ENCODE peak calls at places on chromosomes 5 and 9, in five cellular contexts. T is uterus, G is suprapubic skin, B is astrocyte of the spinal cord, Q is cardiac fibroblast. Y is an unnamed sample.

GRCh38 chr5:51988561-51988960 is 605.3 kb downstream of the ISL1 start:
- DNase-seq in Q (no peak), B (no peak), G (no peak), T (no peak), Y (no peak)

GRCh38 chr9:8366161-8366926 is 566.8 kb upstream of the DMAC1 start:
- DNase-seq in T (no peak), Q (peak), G (no peak), B (peak), Y (no peak)

GRCh38 chr9:95793924-95794828 is 81.3 kb upstream of the ERCC6L2 start:
- DNase-seq in B (peak), G (no peak), T (no peak), Q (peak), Y (no peak)

GRCh38 chr5:172875372-172876279 is 41.6 kb downstream of the ERGIC1 start:
- DNase-seq in G (no peak), Q (no peak), T (no peak), B (no peak), Y (no peak)

GRCh38 chr9:115262477-115262876 is 144.5 kb upstream of the TNC start:
- DNase-seq in B (peak), T (peak), Q (peak), G (peak), Y (peak)

GRCh38 chr5:34684281-34684979 is 28.3 kb downstream of the RAI14 start:
- DNase-seq in T (no peak), B (peak), G (no peak), Q (peak), Y (peak)

GRCh38 chr9:35538361-35539234 is 48.7 kb downstream of the RUSC2 start:
- DNase-seq in Q (peak), T (peak), G (peak), B (peak), Y (no peak)

GRCh38 chr9:14722391-14723035 is at the start of gene CER1:
- DNase-seq in T (no peak), B (no peak), Q (no peak), G (no peak), Y (no peak)

GRCh38 chr9:133919253-133920115 is 72.6 kb downstream of the VAV2 start:
- DNase-seq in Q (peak), B (no peak), T (no peak), G (no peak), Y (no peak)

GRCh38 chr5:158464383-158464782 is 605.4 kb upstream of the CLINT1 start:
- DNase-seq in B (no peak), G (no peak), T (peak), Q (no peak), Y (no peak)

GRCh38 chr9:37511006-37511714 is 25.4 kb downstream of the POLR1E start:
- DNase-seq in T (no peak), G (no peak), B (no peak), Q (no peak), Y (no peak)

GRCh38 chr5:124740991-124741583 is 5.4 kb downstream of the ZNF608 start:
- DNase-seq in G (no peak), Q (no peak), T (no peak), B (peak), Y (no peak)
- TF ChIP-seq CTCF in G (no peak), Q (no peak), T (no peak), B (no peak), Y (no peak)

DNA sequence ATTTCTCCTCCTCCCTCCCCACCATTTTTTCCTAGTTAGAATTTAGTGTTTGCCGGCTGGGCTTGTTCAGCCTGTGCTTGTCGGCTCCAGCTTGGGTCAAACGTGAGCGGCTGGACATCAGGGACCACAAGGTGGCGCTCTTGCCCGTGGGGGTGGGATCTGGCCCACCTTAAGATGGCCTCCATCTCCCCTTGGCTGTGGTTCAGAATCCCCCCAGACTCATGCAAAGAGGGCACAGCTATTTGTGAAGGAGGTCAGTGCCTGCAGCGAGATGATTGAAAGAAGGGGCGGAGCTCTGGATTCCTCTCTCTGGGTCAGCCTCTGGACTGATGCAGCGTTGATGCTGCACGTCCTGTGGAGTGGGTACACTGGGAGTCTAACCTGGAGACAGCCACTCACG is 283.3 kb upstream of the TUT7 start:
- DNase-seq in B (peak), G (no peak), T (peak), Q (peak), Y (peak)
- TF ChIP-seq CTCF in B (peak), G (no peak), T (peak), Q (peak), Y (peak)

GRCh38 chr5:1208743-1209551 is 7.6 kb downstream of the SLC6A19 start:
- DNase-seq in T (no peak), Q (peak), B (no peak), G (no peak), Y (peak)
- TF ChIP-seq CTCF in T (no peak), Q (peak), B (peak), G (no peak), Y (peak)

DNA sequence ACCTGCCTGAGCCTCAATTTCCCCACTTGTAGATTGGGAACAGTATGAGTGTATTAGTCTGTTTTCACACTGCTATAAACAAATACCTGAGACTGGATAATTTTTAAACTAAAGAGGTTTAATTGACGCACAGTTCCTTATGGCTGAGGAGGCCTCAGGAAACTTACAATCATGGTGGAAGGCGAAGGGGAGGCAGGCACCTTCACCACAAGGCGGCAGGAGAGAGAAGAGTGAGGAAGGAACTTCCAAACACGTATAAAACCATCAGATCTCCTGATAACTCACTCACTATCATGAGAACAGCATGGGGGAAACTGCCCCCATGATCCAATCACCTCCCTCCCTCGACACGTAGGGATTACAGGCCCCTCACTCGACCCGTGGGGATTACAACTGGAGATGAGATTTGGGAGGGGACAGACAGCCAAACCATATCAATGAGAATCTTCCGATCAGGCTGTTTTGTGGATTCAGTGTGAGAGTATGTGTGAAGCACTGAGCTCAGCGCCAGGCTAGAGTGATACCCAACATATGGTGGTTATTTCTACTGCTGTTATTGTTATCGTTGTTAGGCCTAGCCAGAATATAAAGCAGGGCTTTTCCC is 14.6 kb upstream of the LMX1B start:
- DNase-seq in G (no peak), Q (no peak), T (no peak), B (no peak), Y (no peak)
- TF ChIP-seq CTCF in G (no peak), Q (peak), T (no peak), B (peak), Y (no peak)

GRCh38 chr9:121745396-121745695 is 93.9 kb downstream of the DAB2IP start:
- DNase-seq in B (no peak), T (no peak), Q (no peak), G (no peak), Y (no peak)

GRCh38 chr9:121744002-121744686 is 92.7 kb downstream of the DAB2IP start:
- DNase-seq in B (peak), G (no peak), T (peak), Q (peak), Y (peak)

GRCh38 chr9:121742923-121743322 is 91.5 kb downstream of the DAB2IP start:
- DNase-seq in B (no peak), Q (no peak), G (no peak), T (no peak), Y (no peak)

GRCh38 chr9:121744687-121745395 is 93.4 kb downstream of the DAB2IP start:
- DNase-seq in B (peak), T (no peak), Q (no peak), G (no peak), Y (no peak)

DNA sequence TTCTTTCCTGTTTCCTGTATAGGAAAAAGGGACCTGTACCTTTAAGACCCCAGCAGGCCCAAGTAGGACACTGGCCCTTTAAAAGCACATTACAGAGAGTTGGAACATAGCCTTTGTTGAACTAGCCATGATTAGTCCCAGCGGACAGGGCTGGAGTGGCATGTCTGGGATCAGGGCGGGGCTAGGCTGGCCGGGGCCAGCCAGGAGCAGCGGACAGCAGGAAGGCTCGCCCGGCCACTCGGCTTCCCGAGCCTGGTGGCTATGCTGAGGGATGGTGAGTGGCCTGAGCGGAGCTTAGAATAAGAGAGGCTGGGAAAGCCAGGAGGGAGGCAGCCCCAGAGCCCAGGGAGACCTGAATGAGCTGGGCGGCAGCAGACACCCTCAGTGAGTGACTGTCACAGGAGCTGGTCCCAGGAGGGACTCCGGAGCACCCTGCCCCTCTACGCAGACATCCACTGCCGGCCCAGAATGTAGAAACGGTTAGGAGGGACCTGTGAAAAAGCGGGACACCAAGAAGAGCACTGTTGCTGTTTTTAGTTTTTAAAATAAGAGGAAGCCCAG is 92.1 kb downstream of the DAB2IP start:
- DNase-seq in G (peak), Q (peak), T (peak), B (peak), Y (peak)
- TF ChIP-seq CTCF in G (peak), Q (peak), T (peak), B (no peak), Y (no peak)

GRCh38 chr5:113345261-113345940 is 89.4 kb downstream of the TSSK1B start:
- DNase-seq in G (no peak), Q (peak), T (no peak), B (peak), Y (no peak)
- TF ChIP-seq CTCF in G (no peak), Q (no peak), T (no peak), B (peak), Y (no peak)

GRCh38 chr9:135082536-135082935 is 4.9 kb upstream of the OLFM1 start:
- DNase-seq in B (no peak), Q (no peak), T (no peak), G (peak), Y (no peak)
- TF ChIP-seq CTCF in B (no peak), Q (no peak), T (no peak), G (no peak), Y (no peak)

DNA sequence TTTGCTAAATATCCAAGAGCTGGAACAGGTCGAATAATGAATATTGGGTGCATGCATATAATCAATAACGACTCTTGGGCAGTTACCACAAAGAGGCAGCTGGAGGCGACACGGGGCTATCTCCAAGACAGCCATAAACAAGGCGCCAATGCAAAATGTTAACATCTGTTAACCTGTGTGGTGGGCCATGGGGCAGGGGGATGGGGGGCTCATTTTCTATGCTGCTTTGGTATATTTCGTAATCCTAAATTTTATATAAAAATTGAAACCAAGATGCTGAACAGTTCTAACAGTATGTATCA is 1.3 kb upstream of the RNF44 start:
- DNase-seq in B (no peak), T (no peak), G (no peak), Q (no peak), Y (no peak)
- TF ChIP-seq CTCF in B (no peak), T (no peak), G (no peak), Q (no peak), Y (no peak)

GRCh38 chr9:136138566-136138965 is 19.9 kb upstream of the TMEM250 start:
- DNase-seq in T (no peak), Q (peak), G (no peak), B (no peak), Y (no peak)
- TF ChIP-seq CTCF in T (no peak), Q (peak), G (no peak), B (peak), Y (no peak)

GRCh38 chr5:9515451-9515850 is 30.4 kb downstream of the SEMA5A start:
- DNase-seq in Q (no peak), G (no peak), T (no peak), B (no peak), Y (no peak)

GRCh38 chr5:9512452-9512851 is 33.4 kb downstream of the SEMA5A start:
- DNase-seq in B (peak), T (peak), Q (peak), G (no peak), Y (no peak)

GRCh38 chr5:9514968-9515367 is 30.9 kb downstream of the SEMA5A start:
- DNase-seq in B (no peak), G (no peak), T (no peak), Q (no peak), Y (no peak)

GRCh38 chr5:9516591-9516990 is 29.3 kb downstream of the SEMA5A start:
- DNase-seq in T (no peak), B (no peak), G (no peak), Q (no peak), Y (no peak)

GRCh38 chr5:9513825-9514224 is 32.0 kb downstream of the SEMA5A start:
- DNase-seq in T (no peak), Q (peak), B (peak), G (no peak), Y (no peak)
- TF ChIP-seq CTCF in T (peak), Q (peak), B (peak), G (no peak), Y (no peak)